ENCODE peak calls at places on chromosomes 3 and 15, in six cellular contexts. Q is stimulated activated CD4-positive, alpha-beta T cell treated with anti-CD3 and anti-CD28 coated beads, Interleukin-15, amount 100 ng/mL, for 1 hour; S is right atrium auricular region; A is iris pigment epithelial cell; O is NAMALWA; U is cardiac fibroblast. K is an unnamed sample.

GRCh38 chr15:71743861-71744382 is 66.4 kb upstream of the NR2E3 start:
- DNase-seq in A (peak), S (no peak), Q (peak), O (peak), U (peak), K (peak)

GRCh38 chr15:82174471-82174870 is 88.1 kb downstream of the EFL1 start:
- DNase-seq in A (no peak), Q (no peak), O (no peak), S (no peak), U (no peak), K (no peak)

GRCh38 chr3:7203969-7204847 is 343.3 kb downstream of the GRM7 start:
- DNase-seq in U (no peak), A (no peak), O (no peak), S (no peak), Q (no peak), K (no peak)

GRCh38 chr3:129620828-129621605 is 14.5 kb upstream of the PLXND1 start:
- DNase-seq in O (no peak), A (no peak), Q (no peak), S (no peak), U (no peak), K (no peak)

GRCh38 chr15:31453558-31454318 is 127.1 kb downstream of the KLF13 start:
- DNase-seq in Q (no peak), U (no peak), O (no peak), A (no peak), S (peak), K (no peak)

GRCh38 chr15:58583171-58583908 is 151.5 kb downstream of the LIPC start:
- DNase-seq in O (no peak), A (no peak), Q (no peak), S (no peak), U (no peak), K (no peak)

GRCh38 chr3:171695476-171695875 is 114.8 kb downstream of the PLD1 start:
- DNase-seq in S (no peak), O (no peak), Q (no peak), U (peak), A (peak), K (peak)

GRCh38 chr3:4889896-4890295 is 89.3 kb upstream of the BHLHE40 start:
- DNase-seq in O (no peak), A (peak), S (no peak), U (peak), Q (no peak), K (peak)

GRCh38 chr15:31279221-31280036 is 47.2 kb upstream of the KLF13 start:
- DNase-seq in U (no peak), Q (no peak), S (peak), A (no peak), O (no peak), K (peak)

GRCh38 chr3:195240171-195240701 is 30.7 kb downstream of the XXYLT1 start:
- DNase-seq in Q (no peak), A (no peak), S (peak), U (no peak), O (no peak), K (no peak)

GRCh38 chr15:90954712-90955671 is at the start of gene RCCD1:
- DNase-seq in O (peak), Q (peak), A (peak), S (peak), U (peak), K (peak)

GRCh38 chr3:135056733-135057310 is 261.8 kb downstream of the EPHB1 start:
- DNase-seq in Q (no peak), A (no peak), S (no peak), O (no peak), U (no peak), K (no peak)

GRCh38 chr3:11377726-11378125 is 105.5 kb downstream of the ATG7 start:
- DNase-seq in A (peak), O (no peak), Q (no peak), S (no peak), U (peak), K (no peak)

GRCh38 chr3:166613365-166613764 is 766.7 kb downstream of the ZBBX start:
- DNase-seq in S (no peak), A (no peak), O (no peak), U (no peak), Q (no peak), K (no peak)

GRCh38 chr15:42199126-42199525 is 9.0 kb downstream of the VPS39 start:
- DNase-seq in O (no peak), A (no peak), Q (no peak), S (no peak), U (no peak), K (no peak)

GRCh38 chr15:96972201-96972600 is 641.7 kb downstream of the NR2F2 start:
- DNase-seq in U (no peak), A (no peak), O (no peak), Q (no peak), S (no peak), K (no peak)

GRCh38 chr15:100061944-100062343 is 279.8 kb downstream of the ADAMTS17 start:
- DNase-seq in U (no peak), O (no peak), S (no peak), Q (no peak), A (no peak), K (peak)

GRCh38 chr15:71096676-71097075 is 18.6 kb upstream of the THSD4 start:
- DNase-seq in U (no peak), Q (no peak), S (no peak), A (peak), O (no peak), K (no peak)

GRCh38 chr3:30982676-30983075 is 88.2 kb upstream of the GADL1 start:
- DNase-seq in O (no peak), A (no peak), U (no peak), S (no peak), Q (no peak), K (no peak)

GRCh38 chr3:108006077-108006675 is 84.7 kb downstream of the CD47 start:
- DNase-seq in O (no peak), U (no peak), A (peak), Q (no peak), S (no peak), K (peak)

GRCh38 chr3:171704814-171705213 is 105.5 kb downstream of the PLD1 start:
- DNase-seq in A (no peak), U (no peak), S (no peak), Q (no peak), O (no peak), K (no peak)

GRCh38 chr3:114877378-114878118 is 269.5 kb downstream of the ZBTB20 start:
- DNase-seq in U (no peak), A (peak), S (no peak), O (no peak), Q (no peak), K (no peak)

GRCh38 chr3:10561162-10561561 is 55.8 kb upstream of the ATP2B2 start:
- DNase-seq in Q (no peak), U (no peak), O (no peak), A (no peak), S (no peak), K (no peak)

GRCh38 chr15:27210176-27210575 is 239.2 kb downstream of the GABRG3 start:
- DNase-seq in O (no peak), U (no peak), A (no peak), Q (no peak), S (no peak), K (no peak)

GRCh38 chr15:81008312-81008711 is 7.6 kb downstream of the TLNRD1 start:
- DNase-seq in A (no peak), U (no peak), Q (no peak), O (no peak), S (no peak), K (no peak)

GRCh38 chr15:68599560-68600071 is 20.8 kb downstream of the CORO2B start:
- DNase-seq in U (peak), S (no peak), O (no peak), Q (no peak), A (peak), K (peak)

GRCh38 chr3:197308591-197308990 is 10.2 kb upstream of the DLG1 start:
- DNase-seq in A (peak), O (no peak), S (no peak), Q (no peak), U (peak), K (peak)

GRCh38 chr15:25713736-25714537 is 149.2 kb downstream of the ATP10A start:
- DNase-seq in O (no peak), Q (no peak), A (no peak), U (no peak), S (no peak), K (no peak)

GRCh38 chr3:124780356-124780755 is 50.1 kb downstream of the UMPS start:
- DNase-seq in Q (no peak), O (no peak), U (peak), A (peak), S (peak), K (peak)

GRCh38 chr3:5972586-5972985 is 785.1 kb downstream of the EDEM1 start:
- DNase-seq in O (no peak), S (no peak), A (no peak), U (no peak), Q (no peak), K (no peak)

GRCh38 chr3:184827572-184827971 is 15.6 kb downstream of the VPS8 start:
- DNase-seq in S (no peak), O (no peak), Q (no peak), U (no peak), A (no peak), K (no peak)

GRCh38 chr3:48157950-48158376 is 30.3 kb downstream of the CDC25A start:
- DNase-seq in U (peak), O (peak), Q (peak), S (peak), A (peak), K (peak)

GRCh38 chr3:51381333-51381705 is 3.8 kb upstream of the MANF start:
- DNase-seq in O (no peak), S (no peak), A (no peak), Q (no peak), U (no peak), K (no peak)

GRCh38 chr3:124276863-124277515 is 285.1 kb upstream of the ROPN1 start:
- DNase-seq in U (no peak), O (no peak), Q (no peak), S (no peak), A (no peak), K (no peak)

GRCh38 chr3:70096376-70097055 is 97.0 kb downstream of the SAMMSON start:
- DNase-seq in O (no peak), A (no peak), Q (no peak), S (no peak), U (no peak), K (no peak)

GRCh38 chr3:194832346-194833104 is 146.8 kb downstream of the FAM43A start:
- DNase-seq in Q (no peak), S (no peak), U (no peak), A (no peak), O (no peak), K (no peak)

GRCh38 chr3:40037582-40037981 is 228.2 kb downstream of the MYRIP start:
- DNase-seq in S (no peak), A (no peak), O (no peak), U (no peak), Q (no peak), K (no peak)

K was measured in AG20443.